ENCODE peak calls at places on chromosomes 16 and 17, in five cellular contexts. H, C, O, P and N are unnamed samples.

GRCh38 chr17:79459846-79460245 is 151.0 kb downstream of the RBFOX3 start:
- DNase-seq in H (no peak), C (no peak), O (no peak), P (no peak), N (no peak)

GRCh38 chr17:79038545-79039135 is 14.7 kb downstream of the C1QTNF1 start:
- DNase-seq in H (peak), C (no peak), O (peak), P (peak), N (peak)

GRCh38 chr16:10961231-10961630 is 16.9 kb downstream of the CLEC16A start:
- DNase-seq in H (no peak), C (no peak), O (peak), P (no peak), N (no peak)

GRCh38 chr17:61323015-61323379 is 76.6 kb upstream of the TBX2 start:
- DNase-seq in H (peak), C (peak), O (no peak), P (no peak), N (no peak)

GRCh38 chr17:66221755-66222530 is 7.3 kb downstream of the APOH start:
- DNase-seq in H (no peak), C (no peak), O (no peak), P (no peak), N (no peak)

GRCh38 chr17:64608571-64608981 is 53.5 kb downstream of the SMURF2 start:
- DNase-seq in H (no peak), C (no peak), O (no peak), P (no peak), N (no peak)

GRCh38 chr16:53756329-53756996 is 52.5 kb downstream of the FTO start:
- DNase-seq in H (no peak), C (no peak), O (no peak), P (no peak), N (no peak)

GRCh38 chr16:88452485-88453216 is 429 bp upstream of the ZFPM1 start:
- DNase-seq in H (peak), C (peak), O (peak), P (peak), N (peak)

GRCh38 chr17:82734987-82735866 is at the start of gene FN3K:
- DNase-seq in H (peak), C (peak), O (peak), P (peak), N (no peak)

GRCh38 chr17:683499-684254 is 31.0 kb downstream of the VPS53 start:
- DNase-seq in H (no peak), C (no peak), O (no peak), P (no peak), N (no peak)

GRCh38 chr17:7444682-7445010 is 215 bp upstream of the CHRNB1 start:
- DNase-seq in H (no peak), C (no peak), O (peak), P (no peak), N (no peak)

GRCh38 chr16:80554037-80554436 is 13.2 kb downstream of the DYNLRB2 start:
- DNase-seq in H (no peak), C (no peak), O (no peak), P (no peak), N (no peak)

GRCh38 chr17:29107084-29107483 is 64.1 kb downstream of the PIPOX start:
- DNase-seq in H (no peak), C (no peak), O (peak), P (no peak), N (no peak)

GRCh38 chr17:20045476-20045875 is 36.3 kb downstream of the SPECC1 start:
- DNase-seq in H (no peak), C (no peak), O (no peak), P (no peak), N (no peak)

GRCh38 chr16:61957075-61957474 is 79.2 kb downstream of the CDH8 start:
- DNase-seq in H (no peak), C (no peak), O (no peak), P (no peak), N (no peak)

GRCh38 chr16:1991135-1991551 is 1.4 kb downstream of the SYNGR3 start:
- DNase-seq in H (no peak), C (no peak), O (no peak), P (no peak), N (no peak)

GRCh38 chr17:80119271-80119791 is 17.9 kb downstream of the GAA start:
- DNase-seq in H (no peak), C (no peak), O (no peak), P (peak), N (peak)

GRCh38 chr17:45857977-45858708 is 13.5 kb downstream of the SPPL2C start:
- DNase-seq in H (no peak), C (no peak), O (no peak), P (no peak), N (no peak)

GRCh38 chr17:64385187-64386083 is 5.2 kb downstream of the PECAM1 start:
- DNase-seq in H (peak), C (peak), O (peak), P (no peak), N (peak)

GRCh38 chr17:76365256-76365903 is 11.7 kb upstream of the PRPSAP1 start:
- DNase-seq in H (no peak), C (no peak), O (peak), P (no peak), N (no peak)

DNA sequence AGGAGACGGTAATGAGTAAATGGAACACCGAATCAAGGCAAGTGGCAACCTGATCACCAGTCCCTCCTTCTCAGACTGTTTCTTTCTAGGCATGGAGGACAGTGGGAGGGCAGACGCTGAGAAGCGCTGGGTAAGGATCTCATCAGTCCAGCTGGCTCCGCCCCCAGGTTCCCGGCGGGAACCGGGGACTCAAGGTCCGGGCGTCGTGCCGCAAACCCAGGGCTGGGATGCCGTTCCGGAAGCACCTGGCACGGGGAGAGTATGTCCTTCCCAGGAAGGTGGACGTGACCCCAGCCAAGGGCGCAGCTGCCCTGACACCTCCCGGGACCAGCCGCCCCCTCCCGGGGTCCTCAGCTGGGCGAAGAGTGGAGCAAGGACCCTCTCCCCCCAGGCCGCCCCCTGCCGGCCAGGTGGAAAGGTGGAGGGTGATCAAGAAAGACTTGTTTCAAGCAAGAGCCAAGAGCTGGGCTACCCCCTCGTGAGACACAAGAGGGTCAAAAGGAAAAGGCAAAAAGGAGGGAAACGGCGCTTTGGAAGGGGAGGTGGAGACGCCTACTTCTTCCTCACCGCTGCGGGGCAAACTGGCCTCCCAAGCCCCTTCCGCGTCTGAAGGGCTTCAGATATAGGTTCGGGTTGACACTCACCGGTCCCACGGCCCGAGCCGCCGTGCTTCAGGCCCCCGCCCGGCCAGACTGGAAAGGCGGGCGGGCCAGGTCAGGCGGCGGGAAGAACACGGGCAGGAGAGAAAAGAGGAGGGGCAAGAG is at the start of gene MYO19:
- DNase-seq in H (peak), C (peak), O (peak), P (peak), N (peak)
- TF ChIP-seq POLR2A in H (no peak), C (no peak), O (no peak), P (no peak), N (no peak)

DNA sequence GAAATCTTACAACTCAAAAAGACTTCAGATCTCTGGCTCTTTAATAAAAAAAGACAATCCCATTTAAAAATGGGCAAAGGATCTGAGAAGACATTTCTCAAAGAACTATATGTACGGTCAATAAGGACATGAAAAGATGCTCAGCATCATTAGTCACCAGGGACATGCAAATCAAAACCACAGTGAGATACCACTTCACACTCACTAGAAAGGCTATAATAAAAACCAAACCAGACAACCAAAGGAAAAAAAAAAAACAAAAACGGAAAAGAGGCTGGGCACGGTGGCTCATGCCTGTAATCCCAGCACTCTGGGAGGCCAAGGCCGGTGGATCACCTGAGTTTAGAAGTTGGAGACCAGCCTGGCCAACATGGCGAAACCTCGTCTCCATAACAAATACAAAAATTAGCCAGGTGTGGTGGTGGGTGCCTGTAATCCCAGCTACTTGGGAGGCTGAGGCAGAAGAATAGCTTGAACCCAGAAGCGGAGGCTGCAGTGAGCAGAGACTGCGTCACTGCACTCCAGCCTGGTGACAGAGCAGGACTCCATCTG is 1.7 kb upstream of the NPIPB7 start:
- DNase-seq in H (no peak), C (no peak), O (no peak), P (no peak), N (no peak)
- H3K4me3 ChIP-seq in H (no peak), C (no peak), O (no peak), P (no peak), N (no peak)

GRCh38 chr17:33299115-33299514 is 6.0 kb upstream of the ASIC2 start:
- DNase-seq in H (no peak), C (no peak), O (no peak), P (no peak), N (no peak)
- TF ChIP-seq CTCF in H (no peak), C (no peak), O (no peak), P (no peak), N (no peak)

GRCh38 chr16:89596957-89597644 is 16.3 kb upstream of the DPEP1 start:
- DNase-seq in H (no peak), C (no peak), O (no peak), P (no peak), N (no peak)
- TF ChIP-seq POLR2A in H (no peak), C (no peak), O (no peak), P (no peak), N (no peak)

DNA sequence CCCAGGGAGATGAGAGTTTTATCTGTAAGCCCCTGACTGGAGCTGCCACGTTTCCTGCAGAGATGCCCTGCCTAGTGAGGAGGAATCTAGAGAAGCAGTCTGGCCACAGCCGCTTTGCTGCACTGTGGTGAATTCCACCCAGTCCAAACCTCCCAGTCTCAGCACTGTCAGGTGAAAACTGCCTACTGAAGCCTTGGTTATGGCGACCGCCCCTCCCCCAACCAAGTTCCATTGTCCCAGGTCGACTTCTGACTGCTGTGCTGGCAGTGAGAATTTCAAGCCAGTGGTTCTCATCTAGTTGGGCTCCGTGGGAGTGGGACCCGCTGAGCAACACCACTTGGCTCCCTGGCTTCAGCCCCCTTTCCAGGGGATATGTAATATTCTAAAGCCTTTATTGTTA is 10.2 kb upstream of the LYZL6 start:
- DNase-seq in H (no peak), C (no peak), O (no peak), P (no peak), N (no peak)
- H3K4me3 ChIP-seq in H (no peak), C (no peak), O (no peak), P (no peak), N (no peak)

DNA sequence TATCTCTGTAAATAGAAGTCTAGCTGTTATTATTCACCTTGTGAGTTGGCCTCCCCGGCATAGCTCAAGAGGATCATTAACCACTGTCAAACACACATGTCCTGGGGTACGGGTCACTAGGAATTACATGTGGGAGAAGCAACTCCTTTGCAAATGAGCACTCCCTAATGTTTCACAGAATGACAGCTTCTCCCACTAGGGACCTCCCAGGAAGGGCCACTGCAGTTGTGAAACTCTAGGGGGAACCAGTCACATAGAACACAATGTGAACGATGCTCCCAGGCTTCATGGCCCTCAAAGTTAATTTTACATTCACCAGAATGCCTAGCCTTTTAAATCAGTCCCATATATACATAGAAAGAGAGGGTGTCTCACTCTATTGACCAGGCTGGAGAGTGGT is 12.4 kb upstream of the ZNF19 start:
- DNase-seq in H (no peak), C (no peak), O (no peak), P (no peak), N (no peak)
- TF ChIP-seq CTCF in H (no peak), C (no peak), O (no peak), P (no peak), N (no peak)